ENCODE peak calls at places on chromosome 4, in six cellular contexts. X, Q, Z, L, K and V are unnamed samples.
A peak's percentile ranks its signal among the peaks of the same experiment; 100 is the strongest.

GRCh38 chr4:77219266-77219665 is 62.3 kb downstream of the CCNG2 start:
- DNase-seq in X (no peak), Q (no peak), Z (no peak), L (no peak), K (no peak), V (no peak)

GRCh38 chr4:2846172-2846571 is 2.5 kb downstream of the ADD1 start:
- DNase-seq in X (no peak), Q (no peak), Z (no peak), L (no peak), K (no peak), V (no peak)

GRCh38 chr4:106659386-106659785 is 290.8 kb upstream of the GIMD1 start:
- DNase-seq in X (no peak), Q (no peak), Z (no peak), L (peak; percentile 62), K (no peak), V (peak; percentile 11)

GRCh38 chr4:89134775-89135319 is 23.5 kb downstream of the TIGD2 start:
- DNase-seq in X (peak; percentile 33), Q (no peak), Z (peak; percentile 31), L (no peak), K (no peak), V (peak; percentile 76)

GRCh38 chr4:123256006-123256405 is 140.6 kb upstream of the SPRY1 start:
- DNase-seq in X (no peak), Q (no peak), Z (no peak), L (no peak), K (no peak), V (no peak)

GRCh38 chr4:40254961-40255721 is 58.3 kb downstream of the RHOH start:
- DNase-seq in X (no peak), Q (peak; percentile 41), Z (no peak), L (peak; percentile 88), K (no peak), V (peak; percentile 80)

GRCh38 chr4:184960505-184960971 is 57.8 kb upstream of the HELT start:
- DNase-seq in X (no peak), Q (no peak), Z (no peak), L (no peak), K (no peak), V (no peak)

GRCh38 chr4:114727426-114727825 is 128.8 kb downstream of the UGT8 start:
- DNase-seq in X (no peak), Q (no peak), Z (no peak), L (no peak), K (no peak), V (no peak)

GRCh38 chr4:171599628-171600027 is 213.6 kb upstream of the GALNTL6 start:
- DNase-seq in X (no peak), Q (no peak), Z (no peak), L (no peak), K (no peak), V (no peak)

GRCh38 chr4:99712530-99712929 is 54.9 kb upstream of the C4orf54 start:
- DNase-seq in X (no peak), Q (no peak), Z (no peak), L (no peak), K (no peak), V (no peak)

GRCh38 chr4:150540959-150541360 is 41.0 kb upstream of the MAB21L2 start:
- DNase-seq in X (no peak), Q (no peak), Z (no peak), L (no peak), K (no peak), V (no peak)

GRCh38 chr4:86657910-86658309 is 63.8 kb downstream of the PTPN13 start:
- DNase-seq in X (no peak), Q (no peak), Z (no peak), L (no peak), K (no peak), V (no peak)

GRCh38 chr4:117479673-117480072 is 394.3 kb upstream of the TRAM1L1 start:
- DNase-seq in X (no peak), Q (no peak), Z (no peak), L (peak; percentile 25), K (no peak), V (no peak)

GRCh38 chr4:158710814-158711213 is 12.4 kb downstream of the PPID start:
- DNase-seq in X (no peak), Q (no peak), Z (no peak), L (no peak), K (no peak), V (no peak)

GRCh38 chr4:33959519-33959918 is 2284.8 kb downstream of the ARAP2 start:
- DNase-seq in X (no peak), Q (peak; percentile 6), Z (no peak), L (no peak), K (no peak), V (no peak)

GRCh38 chr4:90995996-90996395 is 868.8 kb downstream of the CCSER1 start:
- DNase-seq in X (no peak), Q (no peak), Z (no peak), L (no peak), K (no peak), V (no peak)